ENCODE peak calls at places on chromosomes 12 and 14, in six cellular contexts. U is A549, C is vagina, B is H1, D is psoas muscle, N is pancreas. H is an unnamed sample. For H3K4me1, the result is how much of the 10 kb centered on the place peaks cover.

GRCh38 chr14:50619569-50620141 is 48.5 kb downstream of the SAV1 start:
- DNase-seq in D (no peak), N (no peak), C (no peak), U (peak), B (no peak), H (no peak)

GRCh38 chr12:9906888-9907287 is 25.3 kb downstream of the CLEC2A start:
- DNase-seq in N (no peak), B (no peak), C (no peak), U (no peak), D (no peak), H (no peak)

GRCh38 chr12:106736051-106736957 is 38.2 kb upstream of the RIC8B start:
- DNase-seq in D (no peak), N (no peak), C (no peak), U (peak), B (no peak), H (no peak)

GRCh38 chr14:29759521-29760340 is 167.9 kb downstream of the PRKD1 start:
- DNase-seq in D (no peak), B (no peak), N (no peak), C (no peak), U (no peak), H (no peak)

GRCh38 chr12:104708891-104709290 is 249.2 kb downstream of the SLC41A2 start:
- DNase-seq in N (no peak), B (no peak), C (no peak), U (no peak), D (no peak), H (no peak)

GRCh38 chr14:91059576-91060471 is 617 bp downstream of the RPS6KA5 start:
- DNase-seq in N (peak), U (no peak), D (peak), C (no peak), B (peak), H (peak)

GRCh38 chr12:116592731-116593130 is 33.5 kb downstream of the MAP1LC3B2 start:
- DNase-seq in U (no peak), D (peak), N (no peak), B (no peak), C (no peak), H (no peak)

GRCh38 chr12:26832817-26833691 is at the start of gene ITPR2:
- DNase-seq in D (peak), U (peak), N (peak), B (peak), C (no peak), H (peak)

GRCh38 chr12:115079760-115080159 is 395.8 kb upstream of the TBX3 start:
- DNase-seq in N (peak), U (no peak), C (no peak), D (no peak), B (no peak), H (no peak)

GRCh38 chr12:56300644-56301464 is 724 bp upstream of the CS start:
- DNase-seq in U (no peak), C (no peak), B (peak), N (peak), D (no peak), H (no peak)

GRCh38 chr12:129257526-129257925 is 404.2 kb downstream of the GLT1D1 start:
- DNase-seq in D (no peak), C (no peak), N (no peak), U (no peak), B (no peak), H (no peak)

GRCh38 chr12:20423557-20423956 is 55.2 kb downstream of the PDE3A start:
- DNase-seq in N (no peak), B (no peak), C (no peak), D (no peak), U (peak), H (no peak)

GRCh38 chr14:32209471-32209870 is 6.4 kb upstream of the RNU6-8 start:
- DNase-seq in C (no peak), D (no peak), U (no peak), B (no peak), N (no peak), H (no peak)

GRCh38 chr12:49983892-49984291 is 11.1 kb downstream of the AQP6 start:
- DNase-seq in N (no peak), B (no peak), D (no peak), C (no peak), U (no peak), H (no peak)

GRCh38 chr12:121132601-121133481 is at the start of gene P2RX7:
- DNase-seq in B (peak), N (peak), D (peak), C (no peak), U (peak), H (peak)

GRCh38 chr12:89418228-89418910 is 66.1 kb upstream of the DUSP6 start:
- DNase-seq in B (no peak), D (no peak), N (no peak), U (no peak), C (no peak), H (peak)

GRCh38 chr12:52427083-52427482 is 7.1 kb downstream of the KRT75 start:
- DNase-seq in B (no peak), D (no peak), U (no peak), C (no peak), N (no peak), H (no peak)

GRCh38 chr12:66555113-66555512 is 123.8 kb downstream of the GRIP1 start:
- DNase-seq in N (no peak), D (no peak), B (no peak), C (no peak), U (no peak), H (no peak)

GRCh38 chr12:129067482-129067881 is 214.2 kb downstream of the GLT1D1 start:
- DNase-seq in U (no peak), B (no peak), C (no peak), N (no peak), D (no peak), H (no peak)

GRCh38 chr12:93825926-93826599 is 148.9 kb downstream of the CRADD start:
- DNase-seq in U (no peak), N (no peak), D (no peak), C (no peak), B (no peak), H (no peak)

GRCh38 chr14:100004392-100004791 is 60.8 kb upstream of the EVL start:
- DNase-seq in U (peak), D (no peak), N (no peak), B (no peak), C (no peak), H (no peak)

GRCh38 chr14:64053694-64054669 is 201.2 kb downstream of the SYNE2 start:
- DNase-seq in B (no peak), C (no peak), U (no peak), D (no peak), N (no peak), H (no peak)

GRCh38 chr12:94280063-94280462 is 131.7 kb downstream of the PLXNC1 start:
- DNase-seq in N (no peak), C (no peak), U (no peak), B (no peak), D (no peak), H (no peak)

GRCh38 chr12:61521258-61521657 is 738.9 kb upstream of the USP15 start:
- DNase-seq in D (no peak), B (no peak), C (no peak), N (no peak), U (no peak), H (no peak)

GRCh38 chr14:49975286-49975685 is 82.4 kb downstream of the ARF6 start:
- DNase-seq in N (no peak), C (no peak), B (no peak), U (peak), D (no peak), H (no peak)

GRCh38 chr12:56082967-56083366 is 3.0 kb downstream of the ERBB3 start:
- DNase-seq in D (no peak), N (no peak), B (no peak), U (no peak), C (no peak), H (no peak)

GRCh38 chr12:10771132-10771733 is 31.2 kb downstream of the TAS2R7 start:
- DNase-seq in D (no peak), B (no peak), U (peak), C (no peak), N (no peak), H (no peak)

GRCh38 chr14:60356921-60357550 is 108.0 kb downstream of the PPM1A start:
- DNase-seq in U (no peak), C (no peak), N (no peak), D (no peak), B (peak), H (no peak)

GRCh38 chr12:59446156-59446555 is 149.7 kb upstream of the SLC16A7 start:
- DNase-seq in C (no peak), B (no peak), U (no peak), D (no peak), N (no peak), H (no peak)

DNA sequence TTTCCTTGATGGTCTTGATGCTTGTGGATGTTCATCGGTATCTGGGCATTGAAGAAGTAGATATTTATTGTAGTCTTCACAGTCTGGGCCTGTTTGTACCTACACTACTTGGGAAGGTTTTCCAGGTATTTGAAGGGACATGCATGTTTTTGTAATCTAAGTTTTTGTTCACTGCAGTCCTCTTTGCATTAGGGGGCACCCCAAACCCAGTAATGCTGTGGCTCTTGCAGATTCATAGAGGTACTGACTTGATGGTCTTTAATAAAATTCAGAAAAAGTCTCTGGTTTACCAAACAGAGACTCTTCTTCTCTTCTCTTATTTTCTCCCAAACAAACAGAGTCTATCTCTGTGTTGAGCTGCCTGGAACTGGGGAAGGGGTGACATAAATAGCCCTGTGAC is 150.9 kb upstream of the SLC16A7 start:
- DNase-seq in U (no peak), B (no peak), N (no peak), C (no peak), D (no peak), H (no peak)
- TF ChIP-seq CTCF in U (no peak), B (peak), N (no peak), C (no peak), D (no peak), H (no peak)

GRCh38 chr12:51389302-51389999 is 1.8 kb downstream of the GALNT6 start:
- DNase-seq in D (no peak), N (no peak), C (no peak), U (no peak), B (no peak), H (no peak)
- H3K27ac ChIP-seq in D (no peak), N (no peak), C (no peak), U (no peak), B (no peak), H (no peak)

GRCh38 chr14:56124296-56124695 is 6.1 kb downstream of the PELI2 start:
- DNase-seq in N (no peak), D (no peak), B (no peak), U (no peak), C (no peak), H (no peak)
- H3K4me1 ChIP-seq in N (half or more), D (under half), B (under half), U (under half), C (under half), H (under half)

DNA sequence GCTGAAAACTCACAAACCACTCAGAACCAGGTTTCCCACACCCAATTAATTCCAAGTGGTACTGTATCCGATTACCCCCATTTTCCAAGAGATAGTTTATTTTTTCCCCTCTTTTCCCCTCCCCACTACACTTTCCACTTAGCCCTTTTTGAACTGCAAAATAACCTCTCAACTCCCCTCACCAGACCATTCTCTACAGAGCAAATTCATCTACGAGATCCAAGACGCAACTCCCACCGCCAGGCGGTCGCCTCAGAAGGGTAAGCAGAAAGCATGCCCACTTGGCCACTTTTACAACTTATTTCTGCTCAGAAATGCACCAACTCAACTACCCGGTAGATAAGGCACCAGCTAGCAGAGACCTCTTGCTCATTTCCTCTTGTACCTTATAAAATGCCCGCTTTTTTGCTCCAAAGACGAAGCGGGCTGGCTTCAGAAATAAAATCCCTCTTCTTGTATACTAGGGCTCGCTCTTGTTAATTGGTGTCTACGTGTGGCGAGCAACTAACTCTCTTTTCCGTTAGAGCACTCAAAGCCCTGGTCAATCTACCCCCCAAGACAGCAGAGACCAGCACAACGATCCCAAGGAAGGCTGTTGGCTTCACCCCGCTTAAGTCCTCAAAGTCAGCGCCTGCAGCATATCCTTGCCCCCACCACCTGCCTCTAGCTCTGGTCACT is 910 bp upstream of the SRP54 start:
- DNase-seq in D (no peak), B (no peak), N (peak), U (peak), C (no peak), H (no peak)
- TF ChIP-seq CTCF in D (peak), B (no peak), N (no peak), U (no peak), C (no peak), H (peak)

DNA sequence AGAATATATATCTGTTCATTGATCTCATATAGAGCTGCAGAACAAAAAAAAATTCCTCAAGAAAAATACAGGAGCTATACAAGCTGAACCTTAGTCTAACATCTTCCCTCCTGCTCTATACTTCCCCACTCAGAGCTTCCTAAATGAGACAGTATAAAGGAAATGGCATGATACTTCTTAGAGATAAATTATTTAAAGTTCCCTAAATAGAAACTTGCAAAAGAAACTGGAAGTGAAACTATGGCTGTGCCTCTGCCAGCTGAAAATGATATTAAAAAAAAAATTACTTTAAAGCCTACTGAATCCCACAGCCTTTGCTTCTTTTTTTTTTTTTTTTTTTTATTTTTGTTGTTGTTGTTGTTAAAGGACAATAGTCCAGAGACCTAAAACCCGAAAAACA is 11.6 kb upstream of the NEK9 start:
- DNase-seq in C (no peak), N (no peak), B (no peak), D (no peak), U (no peak), H (no peak)
- H3K27ac ChIP-seq in C (no peak), N (peak), B (no peak), D (peak), U (no peak), H (peak)

H was measured in lower lobe of right lung.